ENCODE peak calls at places on chromosomes 12 and 14, in ten cellular contexts. I is neural crest cell, G is uterus, Q is fibroblast of lung, O is AG04450, V is IMR-90, E is lung, U is OCI-LY7, A is tibial nerve, L is brain microvascular endothelial cell. K is an unnamed sample.

GRCh38 chr12:43094886-43095285 is 457.1 kb downstream of the ADAMTS20 start:
- DNase-seq in U (no peak), E (no peak), V (peak; percentile 37), O (no peak), G (no peak), L (no peak), A (no peak), Q (peak; percentile 41), I (no peak), K (no peak)

GRCh38 chr14:84707830-84708229 is 822.1 kb upstream of the FLRT2 start:
- DNase-seq in L (no peak), I (no peak), O (no peak), G (no peak), U (no peak), A (no peak), V (no peak), Q (no peak), E (no peak), K (no peak)

GRCh38 chr14:99745307-99745951 is 47.8 kb upstream of the EML1 start:
- DNase-seq in O (peak; percentile 97), Q (peak; percentile 95), V (peak; percentile 93), I (no peak), U (no peak), A (no peak), G (no peak), L (peak; percentile 48), E (no peak), K (no peak)

GRCh38 chr12:127546721-127547505 is 720.1 kb upstream of the TMEM132C start:
- DNase-seq in U (no peak), I (no peak), E (no peak), O (no peak), A (no peak), G (no peak), Q (peak; percentile 27), V (no peak), L (no peak), K (no peak)

GRCh38 chr14:99073401-99073800 is 198.6 kb downstream of the BCL11B start:
- DNase-seq in O (no peak), G (no peak), L (no peak), I (no peak), E (no peak), U (no peak), A (no peak), V (no peak), Q (no peak), K (no peak)

GRCh38 chr12:90499793-90500192 is 455.2 kb downstream of the CCER1 start:
- DNase-seq in U (no peak), V (no peak), I (no peak), E (no peak), Q (no peak), G (no peak), L (no peak), O (no peak), A (no peak), K (no peak)

GRCh38 chr14:99644723-99645544 is at the start of gene HHIPL1:
- DNase-seq in A (no peak), G (no peak), V (peak; percentile 17), E (no peak), O (no peak), Q (peak; percentile 64), I (peak; percentile 45), L (no peak), U (no peak), K (no peak)

GRCh38 chr12:28017126-28017872 is 44.8 kb upstream of the PTHLH start:
- DNase-seq in I (no peak), L (no peak), E (no peak), A (no peak), U (no peak), G (no peak), Q (no peak), V (no peak), O (no peak), K (no peak)

GRCh38 chr14:50038398-50039119 is 77.8 kb downstream of the VCPKMT start:
- DNase-seq in U (no peak), G (peak; percentile 45), E (peak; percentile 42), L (peak; percentile 87), I (no peak), O (peak; percentile 74), V (peak; percentile 98), A (no peak), Q (peak; percentile 96), K (no peak)

GRCh38 chr14:87059060-87059827 is 933.7 kb downstream of the GALC start:
- DNase-seq in Q (peak; percentile 51), U (no peak), I (no peak), V (no peak), G (no peak), A (no peak), E (no peak), O (no peak), L (no peak), K (no peak)

GRCh38 chr14:100618763-100619320 is 31.6 kb upstream of the BEGAIN start:
- DNase-seq in V (no peak), E (no peak), I (no peak), G (peak; percentile 3), L (no peak), O (no peak), A (no peak), Q (no peak), U (no peak), K (no peak)

GRCh38 chr12:49188916-49189367 is at the start of gene TUBA1A:
- DNase-seq in V (peak; percentile 100), I (peak; percentile 95), A (peak; percentile 91), G (peak; percentile 99), U (peak; percentile 99), L (peak; percentile 100), O (peak; percentile 99), E (peak; percentile 94), Q (peak; percentile 100), K (peak; percentile 68)

GRCh38 chr12:112191840-112192321 is 66.5 kb downstream of the TRAFD1 start:
- DNase-seq in O (no peak), A (no peak), Q (no peak), U (no peak), L (no peak), I (no peak), G (no peak), V (peak; percentile 21), E (no peak), K (no peak)

GRCh38 chr12:26286186-26286585 is 90.8 kb downstream of the SSPN start:
- DNase-seq in L (no peak), G (peak; percentile 51), I (no peak), A (no peak), U (no peak), Q (peak; percentile 71), E (no peak), O (no peak), V (no peak), K (no peak)

GRCh38 chr14:90698379-90698869 is 117.8 kb downstream of the TTC7B start:
- DNase-seq in U (no peak), A (peak; percentile 51), G (peak; percentile 54), V (peak; percentile 58), I (no peak), E (no peak), Q (peak; percentile 74), O (no peak), L (no peak), K (no peak)

GRCh38 chr14:21382886-21383847 is 652 bp downstream of the SUPT16H start:
- DNase-seq in I (peak; percentile 26), U (peak; percentile 71), G (peak; percentile 28), O (no peak), Q (peak; percentile 64), A (peak; percentile 22), E (peak; percentile 42), V (peak; percentile 51), L (peak; percentile 33), K (no peak)

GRCh38 chr14:25132734-25133422 is 82.9 kb upstream of the STXBP6 start:
- DNase-seq in Q (peak; percentile 48), I (peak; percentile 64), V (peak; percentile 55), G (peak; percentile 49), E (peak; percentile 50), L (peak; percentile 2), A (no peak), O (no peak), U (peak; percentile 62), K (no peak)

GRCh38 chr14:75578786-75579781 is 664 bp downstream of the FLVCR2 start:
- DNase-seq in U (no peak), A (peak; percentile 33), Q (no peak), V (peak; percentile 31), O (no peak), G (no peak), E (no peak), I (peak; percentile 6), L (peak; percentile 27), K (no peak)
- TF ChIP-seq CTCF in U (no peak), A (peak; percentile 66), Q (peak; percentile 43), V (peak; percentile 19), O (peak; percentile 25), G (peak; percentile 30), E (no peak), I (peak; percentile 35), L (peak; percentile 59), K (no peak)

GRCh38 chr14:104751539-104752337 is 1.2 kb upstream of the SIVA1 start:
- DNase-seq in O (no peak), E (no peak), V (no peak), U (no peak), Q (no peak), L (no peak), G (no peak), A (no peak), I (no peak), K (no peak)
- TF ChIP-seq CTCF in O (no peak), E (no peak), V (no peak), U (peak; percentile 59), Q (no peak), L (no peak), G (no peak), A (no peak), I (no peak), K (no peak)

DNA sequence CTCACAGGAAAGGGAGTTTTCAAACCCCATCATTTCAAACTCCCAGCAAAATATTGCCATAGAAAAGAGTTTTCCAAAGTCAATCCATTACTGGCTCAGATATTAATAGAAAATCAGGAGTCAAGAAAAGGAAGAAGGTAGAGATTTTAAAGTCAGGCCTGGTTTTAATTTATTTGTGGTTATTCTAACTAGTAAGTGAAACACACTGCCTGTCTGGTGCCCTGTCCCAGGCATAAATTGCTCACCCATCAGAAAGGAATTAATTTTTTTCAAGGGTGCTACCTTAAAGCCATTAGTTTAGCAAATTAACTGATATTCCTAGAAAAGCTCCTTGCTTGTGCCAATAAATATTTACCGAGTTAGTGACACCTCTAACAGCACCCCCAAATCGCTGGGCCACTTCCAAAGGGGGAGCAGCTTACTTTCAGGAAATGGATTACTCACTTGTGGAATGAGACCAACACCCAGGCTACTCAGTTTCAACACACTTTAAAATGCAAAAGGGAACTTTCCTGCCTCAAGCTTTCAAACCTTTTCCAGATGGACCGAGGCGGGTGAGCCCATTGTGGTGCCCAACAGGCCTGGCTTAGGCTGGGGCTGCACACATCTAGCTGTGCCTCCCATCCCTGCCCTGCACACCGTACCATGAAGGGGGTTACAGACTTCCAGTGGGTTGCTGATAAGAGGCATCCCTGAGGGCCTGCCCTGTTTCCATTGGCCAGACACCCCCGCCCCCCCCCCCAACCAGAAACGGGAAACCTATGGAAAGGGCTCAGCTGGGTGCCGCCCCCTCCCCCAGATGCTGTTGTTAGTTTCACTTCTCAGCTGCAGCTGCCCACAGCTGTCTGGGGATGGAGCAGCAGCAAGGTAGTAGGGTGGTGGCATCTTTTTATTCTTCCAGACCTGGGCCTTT is 117.2 kb downstream of the SAMD4A start:
- DNase-seq in Q (peak; percentile 85), U (no peak), L (peak; percentile 37), O (peak; percentile 33), E (no peak), V (peak; percentile 80), A (peak; percentile 77), I (no peak), G (peak; percentile 76), K (peak; percentile 72)
- TF ChIP-seq CTCF in Q (no peak), U (no peak), L (no peak), O (no peak), E (no peak), V (no peak), A (no peak), I (no peak), G (no peak), K (no peak)

GRCh38 chr12:65845751-65846537 is 21.7 kb downstream of the HMGA2 start:
- DNase-seq in A (no peak), V (peak; percentile 36), U (no peak), L (no peak), G (no peak), O (no peak), I (no peak), Q (peak; percentile 34), E (no peak), K (no peak)
- TF ChIP-seq CTCF in A (no peak), V (no peak), U (no peak), L (peak; percentile 33), G (no peak), O (peak; percentile 9), I (no peak), Q (peak; percentile 13), E (no peak), K (no peak)